ENCODE peak calls at places on chromosome 1, in nine cellular contexts. E is progenitor cell of endocrine pancreas; X is stomach; F is Caki2; J is B cell; B is NCI-H1694; P is lower lobe of right lung; L is stimulated activated CD4-positive, alpha-beta T cell treated with anti-CD3 and anti-CD28 coated beads, Interleukin-12 subunit alpha, Interleukin-12 subunit beta, amount 100 ng/mL, for 48 hours; G is RCC 7860. U is an unnamed sample.

GRCh38 chr1:112335351-112335750 is 60.7 kb upstream of the CTTNBP2NL start:
- DNase-seq in X (no peak), L (no peak), J (no peak), B (no peak), E (no peak), P (no peak), G (no peak), F (no peak), U (peak)

GRCh38 chr1:173267453-173267945 is 60.4 kb upstream of the TNFSF4 start:
- DNase-seq in L (no peak), X (no peak), J (no peak), F (peak), P (no peak), B (no peak), E (no peak), G (peak), U (peak)

GRCh38 chr1:43541721-43542401 is 11.2 kb downstream of the PTPRF start:
- DNase-seq in J (no peak), L (no peak), E (no peak), F (no peak), P (peak), X (peak), G (no peak), B (no peak), U (peak)

GRCh38 chr1:182080955-182081582 is 19.6 kb upstream of the ZNF648 start:
- DNase-seq in L (peak), P (no peak), E (no peak), F (peak), B (peak), J (peak), X (no peak), G (no peak), U (peak)

GRCh38 chr1:31689821-31690220 is 14.0 kb downstream of the COL16A1 start:
- DNase-seq in G (peak), F (peak), X (no peak), L (no peak), J (no peak), E (no peak), P (no peak), B (no peak), U (peak)

GRCh38 chr1:87956072-87956471 is 627.4 kb downstream of the LMO4 start:
- DNase-seq in E (no peak), L (no peak), F (peak), B (no peak), J (no peak), X (no peak), G (peak), P (no peak), U (peak)

GRCh38 chr1:166902279-166902678 is 26.2 kb upstream of the TADA1 start:
- DNase-seq in B (no peak), L (no peak), E (no peak), G (peak), J (no peak), F (peak), P (no peak), X (no peak), U (no peak)

GRCh38 chr1:67685558-67686271 is 714 bp downstream of the GADD45A start:
- DNase-seq in F (peak), B (no peak), G (peak), J (peak), E (peak), X (peak), P (peak), L (peak), U (peak)

GRCh38 chr1:59697138-59697811 is 117.5 kb upstream of the HOOK1 start:
- DNase-seq in E (no peak), X (no peak), J (peak), P (no peak), G (no peak), L (peak), B (no peak), F (no peak), U (no peak)

GRCh38 chr1:8161546-8162110 is 135.5 kb upstream of the ERRFI1 start:
- DNase-seq in L (no peak), G (no peak), F (no peak), E (no peak), P (no peak), B (no peak), J (no peak), X (no peak), U (no peak)

GRCh38 chr1:53341521-53341895 is 13.6 kb upstream of the LRP8 start:
- DNase-seq in L (no peak), B (no peak), P (no peak), E (no peak), X (peak), F (no peak), J (no peak), G (no peak), U (no peak)

GRCh38 chr1:203871114-203871875 is 9.9 kb downstream of the SNRPE start:
- DNase-seq in E (peak), F (peak), X (no peak), G (peak), L (no peak), J (peak), P (no peak), B (peak), U (peak)

GRCh38 chr1:102628008-102628736 is 480.1 kb downstream of the COL11A1 start:
- DNase-seq in L (no peak), J (no peak), B (peak), G (no peak), E (no peak), P (no peak), F (no peak), X (no peak), U (peak)

GRCh38 chr1:203133969-203134725 is 6.6 kb downstream of the ADORA1 start:
- DNase-seq in G (peak), J (no peak), B (no peak), E (no peak), F (peak), X (no peak), P (no peak), L (no peak), U (no peak)

GRCh38 chr1:47751188-47751587 is 246.0 kb downstream of the TRABD2B start:
- DNase-seq in P (no peak), J (no peak), B (no peak), X (no peak), F (no peak), L (no peak), G (no peak), E (no peak), U (no peak)

GRCh38 chr1:156401175-156401574 is 32.2 kb downstream of the RHBG start:
- DNase-seq in P (no peak), G (no peak), L (no peak), E (no peak), X (no peak), J (no peak), B (no peak), F (no peak), U (no peak)

GRCh38 chr1:119702384-119702783 is 9.3 kb upstream of the PHGDH start:
- DNase-seq in E (no peak), F (no peak), G (no peak), L (no peak), B (no peak), X (no peak), P (no peak), J (no peak), U (peak)

GRCh38 chr1:220791959-220792358 is 5.2 kb downstream of the MTARC1 start:
- DNase-seq in L (no peak), F (no peak), X (no peak), B (no peak), G (no peak), P (no peak), E (no peak), J (no peak), U (no peak)

GRCh38 chr1:53295746-53296722 is 31.8 kb downstream of the LRP8 start:
- DNase-seq in B (peak), G (no peak), L (no peak), P (peak), F (no peak), J (no peak), E (no peak), X (no peak), U (no peak)

GRCh38 chr1:76239470-76239918 is 164.9 kb downstream of the ST6GALNAC3 start:
- DNase-seq in B (no peak), P (no peak), E (no peak), L (no peak), G (no peak), J (no peak), X (no peak), F (no peak), U (no peak)

GRCh38 chr1:182259229-182259872 is 132.2 kb downstream of the GLUL start:
- DNase-seq in F (no peak), L (peak), E (no peak), J (no peak), X (peak), B (peak), G (no peak), P (peak), U (peak)

GRCh38 chr1:34787461-34788420 is 5.1 kb upstream of the GJA4 start:
- DNase-seq in P (no peak), L (no peak), G (no peak), B (no peak), E (no peak), J (no peak), F (peak), X (no peak), U (no peak)

GRCh38 chr1:209808059-209808494 is 2.1 kb upstream of the IRF6 start:
- DNase-seq in B (peak), E (no peak), F (peak), P (peak), L (no peak), J (no peak), G (peak), X (no peak), U (peak)

GRCh38 chr1:198283222-198283621 is 126.4 kb downstream of the NEK7 start:
- DNase-seq in L (no peak), X (no peak), E (no peak), J (no peak), P (no peak), B (no peak), F (no peak), G (no peak), U (no peak)

GRCh38 chr1:64495878-64496277 is 25.9 kb downstream of the CACHD1 start:
- DNase-seq in L (no peak), B (peak), F (no peak), P (no peak), J (no peak), G (no peak), E (no peak), X (peak), U (no peak)

GRCh38 chr1:9612162-9612845 is 23.6 kb downstream of the TMEM201 start:
- DNase-seq in X (no peak), F (no peak), E (no peak), J (no peak), P (no peak), G (no peak), L (no peak), B (no peak), U (no peak)

GRCh38 chr1:211036701-211037494 is 97.0 kb downstream of the KCNH1 start:
- DNase-seq in F (peak), L (no peak), B (no peak), E (no peak), G (peak), P (no peak), J (no peak), X (no peak), U (peak)

GRCh38 chr1:93178418-93178817 is 1.8 kb downstream of the TMED5 start:
- DNase-seq in G (no peak), B (no peak), L (no peak), X (no peak), F (no peak), J (no peak), E (no peak), P (no peak), U (no peak)

GRCh38 chr1:244450597-244451538 is 841 bp downstream of the ADSS2 start:
- DNase-seq in G (peak), P (peak), F (peak), J (peak), B (peak), E (peak), L (peak), X (peak), U (peak)

GRCh38 chr1:182698977-182699672 is 14.7 kb upstream of the RGS8 start:
- DNase-seq in J (no peak), B (peak), E (no peak), G (no peak), X (no peak), L (no peak), P (no peak), F (no peak), U (no peak)

GRCh38 chr1:209769171-209769904 is 13.5 kb downstream of the TRAF3IP3 start:
- DNase-seq in B (no peak), P (peak), F (no peak), L (peak), E (no peak), X (no peak), J (peak), G (no peak), U (peak)

GRCh38 chr1:17274186-17275170 is 25.6 kb downstream of the PADI3 start:
- DNase-seq in G (peak), B (no peak), L (peak), E (peak), X (peak), P (peak), J (peak), F (no peak), U (peak)

GRCh38 chr1:245168090-245168489 is 13.3 kb downstream of the KIF26B start:
- DNase-seq in X (no peak), J (no peak), L (no peak), P (peak), E (no peak), G (no peak), B (no peak), F (no peak), U (no peak)

GRCh38 chr1:31836638-31837037 is 20.8 kb upstream of the SPOCD1 start:
- DNase-seq in F (no peak), L (no peak), E (no peak), X (no peak), B (no peak), J (no peak), G (no peak), P (no peak), U (no peak)

GRCh38 chr1:214331827-214332423 is 51.0 kb downstream of the SMYD2 start:
- DNase-seq in L (peak), P (no peak), E (no peak), J (peak), X (no peak), G (peak), B (peak), F (no peak), U (peak)

GRCh38 chr1:116722016-116722838 is 32.0 kb upstream of the CD2 start:
- DNase-seq in E (no peak), J (no peak), G (no peak), F (no peak), X (no peak), B (no peak), L (no peak), P (no peak), U (no peak)

GRCh38 chr1:206578115-206578935 is 33.9 kb downstream of the EIF2D start:
- DNase-seq in B (no peak), L (no peak), P (no peak), G (no peak), X (no peak), E (no peak), J (no peak), F (no peak), U (no peak)

GRCh38 chr1:167262820-167263219 is 42.1 kb downstream of the POU2F1 start:
- DNase-seq in E (no peak), P (no peak), F (no peak), G (no peak), J (no peak), B (no peak), L (no peak), X (no peak), U (no peak)

GRCh38 chr1:202105571-202106339 is 17.0 kb upstream of the GPR37L1 start:
- DNase-seq in B (no peak), G (peak), E (no peak), X (peak), P (no peak), L (no peak), J (no peak), F (peak), U (peak)

U was measured in GM03348.